ENCODE peak calls at places on chromosomes 7 and 10, in five cellular contexts. X is EH, P is glomerular endothelial cell, K is GM06990, L is aorta. N is an unnamed sample.
A peak's percentile ranks its signal among the peaks of the same experiment; 100 is the strongest.

GRCh38 chr10:47055386-47056382 is 144.5 kb downstream of the PTPN20 start:
- DNase-seq in X (no peak), P (no peak), K (no peak), L (no peak), N (no peak)

GRCh38 chr7:14095233-14095950 is 105.9 kb upstream of the ETV1 start:
- DNase-seq in X (no peak), P (no peak), K (no peak), L (no peak), N (no peak)

GRCh38 chr7:119482209-119482608 is 790.8 kb upstream of the KCND2 start:
- DNase-seq in X (no peak), P (no peak), K (peak; percentile 9), L (no peak), N (peak; percentile 2)

GRCh38 chr10:6204341-6205191 is 1.8 kb downstream of the PFKFB3 start:
- DNase-seq in X (peak; percentile 82), P (no peak), K (no peak), L (peak; percentile 89), N (no peak)

GRCh38 chr10:11646450-11646849 is 35.0 kb upstream of the USP6NL start:
- DNase-seq in X (no peak), P (no peak), K (no peak), L (no peak), N (no peak)

GRCh38 chr10:112536663-112537062 is 89.6 kb downstream of the VTI1A start:
- DNase-seq in X (no peak), P (no peak), K (no peak), L (no peak), N (no peak)

GRCh38 chr7:13981070-13981469 is 8.4 kb downstream of the ETV1 start:
- DNase-seq in X (peak; percentile 94), P (no peak), K (no peak), L (peak; percentile 53), N (no peak)

GRCh38 chr10:21756707-21757600 is 222.9 kb downstream of the MLLT10 start:
- DNase-seq in X (no peak), P (no peak), K (no peak), L (no peak), N (no peak)

GRCh38 chr10:6201511-6201975 is 1.2 kb upstream of the PFKFB3 start:
- DNase-seq in X (peak; percentile 89), P (no peak), K (peak; percentile 78), L (peak; percentile 90), N (no peak)

GRCh38 chr7:128875523-128875948 is 12.9 kb downstream of the ATP6V1F start:
- DNase-seq in X (no peak), P (no peak), K (no peak), L (peak; percentile 16), N (no peak)

GRCh38 chr10:113435881-113436280 is 117.0 kb upstream of the HABP2 start:
- DNase-seq in X (no peak), P (no peak), K (no peak), L (no peak), N (no peak)

GRCh38 chr7:143117395-143117794 is 14.5 kb upstream of the PIP start:
- DNase-seq in X (no peak), P (no peak), K (no peak), L (no peak), N (no peak)

GRCh38 chr10:132700168-132701098 is 85.5 kb downstream of the NKX6-2 start:
- DNase-seq in X (peak; percentile 40), P (no peak), K (no peak), L (peak; percentile 54), N (no peak)

GRCh38 chr10:31700222-31700621 is 228.4 kb downstream of the ARHGAP12 start:
- DNase-seq in X (peak; percentile 56), P (peak; percentile 69), K (no peak), L (no peak), N (no peak)

GRCh38 chr10:34710391-34710751 is 104.7 kb downstream of the PARD3 start:
- DNase-seq in X (peak; percentile 55), P (no peak), K (no peak), L (no peak), N (no peak)

GRCh38 chr7:47044620-47045019 is 537.3 kb downstream of the TNS3 start:
- DNase-seq in X (no peak), P (no peak), K (no peak), L (no peak), N (no peak)

GRCh38 chr7:80542398-80542797 is 30.5 kb upstream of the GNAT3 start:
- DNase-seq in X (peak; percentile 97), P (peak; percentile 36), K (no peak), L (no peak), N (no peak)

GRCh38 chr10:109214916-109215740 is 708.2 kb downstream of the XPNPEP1 start:
- DNase-seq in X (peak; percentile 29), P (no peak), K (no peak), L (no peak), N (no peak)

GRCh38 chr7:147879116-147879750 is 711.3 kb upstream of the C7orf33 start:
- DNase-seq in X (no peak), P (no peak), K (no peak), L (no peak), N (no peak)

GRCh38 chr7:57305192-57305748 is 144.7 kb upstream of the ZNF716 start:
- DNase-seq in X (no peak), P (no peak), K (no peak), L (no peak), N (no peak)

GRCh38 chr7:94022550-94022949 is 18.4 kb upstream of the BET1 start:
- DNase-seq in X (no peak), P (no peak), K (no peak), L (no peak), N (no peak)

GRCh38 chr10:70265032-70265689 is 18.6 kb downstream of the NPFFR1 start:
- DNase-seq in X (no peak), P (no peak), K (no peak), L (no peak), N (peak; percentile 65)

GRCh38 chr7:130341882-130342281 is 2.7 kb upstream of the CPA5 start:
- DNase-seq in X (no peak), P (no peak), K (no peak), L (no peak), N (no peak)

GRCh38 chr7:3732395-3732794 is 431.3 kb downstream of the SDK1 start:
- DNase-seq in X (no peak), P (no peak), K (no peak), L (no peak), N (no peak)

GRCh38 chr7:154242709-154243108 is 190.5 kb downstream of the DPP6 start:
- DNase-seq in X (no peak), P (no peak), K (no peak), L (no peak), N (no peak)

GRCh38 chr10:124997246-124997790 is 55.4 kb downstream of the ZRANB1 start:
- DNase-seq in X (no peak), P (no peak), K (no peak), L (peak; percentile 33), N (no peak)

GRCh38 chr7:85464042-85464651 is 277.3 kb upstream of the SEMA3D start:
- DNase-seq in X (peak; percentile 14), P (no peak), K (no peak), L (no peak), N (no peak)

GRCh38 chr7:80529362-80529761 is 17.5 kb upstream of the GNAT3 start:
- DNase-seq in X (peak; percentile 77), P (no peak), K (no peak), L (no peak), N (no peak)

GRCh38 chr7:91945476-91945875 is 4.8 kb downstream of the AKAP9 start:
- DNase-seq in X (peak; percentile 57), P (no peak), K (no peak), L (no peak), N (no peak)

GRCh38 chr10:121260383-121260782 is 337.9 kb downstream of the FGFR2 start:
- DNase-seq in X (no peak), P (no peak), K (no peak), L (no peak), N (no peak)

GRCh38 chr10:119162121-119162520 is 3.4 kb downstream of the SFXN4 start:
- DNase-seq in X (no peak), P (no peak), K (no peak), L (no peak), N (no peak)

N was measured in NCI-H510A treated with DMSO at 0.1 percent for 48 hours.